ENCODE peak calls at places on chromosome 5, in eight cellular contexts. One of them, this sample, is unnamed.
A peak's percentile ranks its signal among the peaks of the same experiment; 100 is the strongest.

GRCh38 chr5:139806111-139806510 is 10.5 kb downstream of the PSD2 start:
- DNase-seq in left colon: no peak
- DNase-seq in fibroblast of the aortic adventitia: no peak
- DNase-seq in aorta: peak; percentile 5
- DNase-seq in NCI-H524: no peak
- DNase-seq in nephron progenitor cell: no peak
- DNase-seq in myocyte: no peak
- DNase-seq in NCI-H1048: no peak
- DNase-seq in this sample: no peak

GRCh38 chr5:16074358-16074757 is 105.2 kb downstream of the MARCHF11 start:
- DNase-seq in left colon: no peak
- DNase-seq in fibroblast of the aortic adventitia: no peak
- DNase-seq in aorta: no peak
- DNase-seq in NCI-H524: no peak
- DNase-seq in nephron progenitor cell: no peak
- DNase-seq in myocyte: no peak
- DNase-seq in NCI-H1048: no peak
- DNase-seq in this sample: no peak

GRCh38 chr5:80216753-80217596 is 38.9 kb downstream of the SERINC5 start:
- DNase-seq in left colon: peak; percentile 40
- DNase-seq in fibroblast of the aortic adventitia: peak; percentile 52
- DNase-seq in aorta: peak; percentile 88
- DNase-seq in NCI-H524: no peak
- DNase-seq in nephron progenitor cell: no peak
- DNase-seq in myocyte: peak; percentile 89
- DNase-seq in NCI-H1048: no peak
- DNase-seq in this sample: no peak

GRCh38 chr5:36900279-36900678 is 23.7 kb downstream of the NIPBL start:
- DNase-seq in left colon: no peak
- DNase-seq in fibroblast of the aortic adventitia: no peak
- DNase-seq in aorta: no peak
- DNase-seq in NCI-H524: no peak
- DNase-seq in nephron progenitor cell: no peak
- DNase-seq in myocyte: no peak
- DNase-seq in NCI-H1048: no peak
- DNase-seq in this sample: no peak

GRCh38 chr5:146440870-146441495 is 6.2 kb upstream of the TCERG1 start:
- DNase-seq in left colon: no peak
- DNase-seq in fibroblast of the aortic adventitia: peak; percentile 30
- DNase-seq in aorta: no peak
- DNase-seq in NCI-H524: no peak
- DNase-seq in nephron progenitor cell: no peak
- DNase-seq in myocyte: peak; percentile 56
- DNase-seq in NCI-H1048: no peak
- DNase-seq in this sample: no peak

GRCh38 chr5:95730011-95730700 is 980 bp upstream of the RHOBTB3 start:
- DNase-seq in left colon: no peak
- DNase-seq in fibroblast of the aortic adventitia: no peak
- DNase-seq in aorta: no peak
- DNase-seq in NCI-H524: no peak
- DNase-seq in nephron progenitor cell: no peak
- DNase-seq in myocyte: peak; percentile 55
- DNase-seq in NCI-H1048: no peak
- DNase-seq in this sample: no peak

GRCh38 chr5:139908749-139909148 is 113.1 kb downstream of the PSD2 start:
- DNase-seq in left colon: no peak
- DNase-seq in fibroblast of the aortic adventitia: peak; percentile 60
- DNase-seq in aorta: no peak
- DNase-seq in NCI-H524: no peak
- DNase-seq in nephron progenitor cell: no peak
- DNase-seq in myocyte: no peak
- DNase-seq in NCI-H1048: no peak
- DNase-seq in this sample: no peak

GRCh38 chr5:39475055-39475454 is 50.3 kb upstream of the DAB2 start:
- DNase-seq in left colon: no peak
- DNase-seq in fibroblast of the aortic adventitia: peak; percentile 71
- DNase-seq in aorta: peak; percentile 42
- DNase-seq in NCI-H524: no peak
- DNase-seq in nephron progenitor cell: no peak
- DNase-seq in myocyte: no peak
- DNase-seq in NCI-H1048: no peak
- DNase-seq in this sample: no peak

GRCh38 chr5:13987843-13988464 is 43.5 kb upstream of the DNAH5 start:
- DNase-seq in left colon: no peak
- DNase-seq in fibroblast of the aortic adventitia: peak; percentile 80
- DNase-seq in aorta: peak; percentile 58
- DNase-seq in NCI-H524: peak; percentile 81
- DNase-seq in nephron progenitor cell: peak; percentile 60
- DNase-seq in myocyte: peak; percentile 82
- DNase-seq in NCI-H1048: peak; percentile 21
- DNase-seq in this sample: peak; percentile 68

GRCh38 chr5:74636149-74636548 is 4.4 kb downstream of the ENC1 start:
- DNase-seq in left colon: no peak
- DNase-seq in fibroblast of the aortic adventitia: no peak
- DNase-seq in aorta: no peak
- DNase-seq in NCI-H524: no peak
- DNase-seq in nephron progenitor cell: no peak
- DNase-seq in myocyte: no peak
- DNase-seq in NCI-H1048: no peak
- DNase-seq in this sample: no peak

GRCh38 chr5:137858223-137858916 is 9.3 kb upstream of the MYOT start:
- DNase-seq in left colon: no peak
- DNase-seq in fibroblast of the aortic adventitia: peak; percentile 60
- DNase-seq in aorta: no peak
- DNase-seq in NCI-H524: no peak
- DNase-seq in nephron progenitor cell: no peak
- DNase-seq in myocyte: peak; percentile 80
- DNase-seq in NCI-H1048: no peak
- DNase-seq in this sample: no peak

GRCh38 chr5:157271740-157272271 is 5.9 kb downstream of the CYFIP2 start:
- DNase-seq in left colon: peak; percentile 65
- DNase-seq in fibroblast of the aortic adventitia: no peak
- DNase-seq in aorta: peak; percentile 61
- DNase-seq in NCI-H524: no peak
- DNase-seq in nephron progenitor cell: no peak
- DNase-seq in myocyte: no peak
- DNase-seq in NCI-H1048: no peak
- DNase-seq in this sample: no peak

GRCh38 chr5:53091304-53091703 is 18.3 kb downstream of the MOCS2 start:
- DNase-seq in left colon: no peak
- DNase-seq in fibroblast of the aortic adventitia: peak; percentile 72
- DNase-seq in aorta: no peak
- DNase-seq in NCI-H524: no peak
- DNase-seq in nephron progenitor cell: no peak
- DNase-seq in myocyte: peak; percentile 60
- DNase-seq in NCI-H1048: no peak
- DNase-seq in this sample: peak; percentile 64

GRCh38 chr5:109852371-109853160 is 162.8 kb downstream of the MAN2A1 start:
- DNase-seq in left colon: no peak
- DNase-seq in fibroblast of the aortic adventitia: peak; percentile 28
- DNase-seq in aorta: no peak
- DNase-seq in NCI-H524: no peak
- DNase-seq in nephron progenitor cell: no peak
- DNase-seq in myocyte: peak; percentile 34
- DNase-seq in NCI-H1048: no peak
- DNase-seq in this sample: peak; percentile 66

GRCh38 chr5:154485092-154485491 is 7.1 kb upstream of the HAND1 start:
- DNase-seq in left colon: no peak
- DNase-seq in fibroblast of the aortic adventitia: no peak
- DNase-seq in aorta: no peak
- DNase-seq in NCI-H524: no peak
- DNase-seq in nephron progenitor cell: no peak
- DNase-seq in myocyte: no peak
- DNase-seq in NCI-H1048: no peak
- DNase-seq in this sample: no peak

GRCh38 chr5:58462623-58463230 is 2.8 kb upstream of the PLK2 start:
- DNase-seq in left colon: no peak
- DNase-seq in fibroblast of the aortic adventitia: peak; percentile 85
- DNase-seq in aorta: no peak
- DNase-seq in NCI-H524: peak; percentile 10
- DNase-seq in nephron progenitor cell: peak; percentile 40
- DNase-seq in myocyte: peak; percentile 80
- DNase-seq in NCI-H1048: no peak
- DNase-seq in this sample: peak; percentile 74

GRCh38 chr5:160852049-160852448 is at the start of gene ATP10B:
- DNase-seq in left colon: no peak
- DNase-seq in fibroblast of the aortic adventitia: no peak
- DNase-seq in aorta: no peak
- DNase-seq in NCI-H524: peak; percentile 21
- DNase-seq in nephron progenitor cell: no peak
- DNase-seq in myocyte: no peak
- DNase-seq in NCI-H1048: no peak
- DNase-seq in this sample: no peak

GRCh38 chr5:88452820-88453219 is 184.2 kb upstream of the TMEM161B start:
- DNase-seq in left colon: no peak
- DNase-seq in fibroblast of the aortic adventitia: peak; percentile 4
- DNase-seq in aorta: no peak
- DNase-seq in NCI-H524: no peak
- DNase-seq in nephron progenitor cell: peak; percentile 33
- DNase-seq in myocyte: peak; percentile 13
- DNase-seq in NCI-H1048: no peak
- DNase-seq in this sample: peak; percentile 40

GRCh38 chr5:39783756-39784421 is 359.1 kb upstream of the DAB2 start:
- DNase-seq in left colon: no peak
- DNase-seq in fibroblast of the aortic adventitia: peak; percentile 39
- DNase-seq in aorta: no peak
- DNase-seq in NCI-H524: no peak
- DNase-seq in nephron progenitor cell: no peak
- DNase-seq in myocyte: peak; percentile 74
- DNase-seq in NCI-H1048: no peak
- DNase-seq in this sample: peak; percentile 15

GRCh38 chr5:150611026-150611425 is 29.4 kb upstream of the SYNPO start:
- DNase-seq in left colon: no peak
- DNase-seq in fibroblast of the aortic adventitia: no peak
- DNase-seq in aorta: no peak
- DNase-seq in NCI-H524: no peak
- DNase-seq in nephron progenitor cell: no peak
- DNase-seq in myocyte: no peak
- DNase-seq in NCI-H1048: no peak
- DNase-seq in this sample: no peak

GRCh38 chr5:38718874-38719391 is 126.9 kb upstream of the OSMR start:
- DNase-seq in left colon: no peak
- DNase-seq in fibroblast of the aortic adventitia: peak; percentile 49
- DNase-seq in aorta: no peak
- DNase-seq in NCI-H524: peak; percentile 89
- DNase-seq in nephron progenitor cell: no peak
- DNase-seq in myocyte: peak; percentile 29
- DNase-seq in NCI-H1048: no peak
- DNase-seq in this sample: no peak

GRCh38 chr5:181076920-181077319 is 36.9 kb downstream of the BTNL9 start:
- DNase-seq in left colon: no peak
- DNase-seq in fibroblast of the aortic adventitia: no peak
- DNase-seq in aorta: no peak
- DNase-seq in NCI-H524: no peak
- DNase-seq in nephron progenitor cell: no peak
- DNase-seq in myocyte: no peak
- DNase-seq in NCI-H1048: no peak
- DNase-seq in this sample: no peak

GRCh38 chr5:149175346-149176113 is 34.2 kb downstream of the ABLIM3 start:
- DNase-seq in left colon: no peak
- DNase-seq in fibroblast of the aortic adventitia: no peak
- DNase-seq in aorta: no peak
- DNase-seq in NCI-H524: no peak
- DNase-seq in nephron progenitor cell: no peak
- DNase-seq in myocyte: peak; percentile 17
- DNase-seq in NCI-H1048: no peak
- DNase-seq in this sample: no peak

GRCh38 chr5:10704949-10705621 is 55.9 kb downstream of the DAP start:
- DNase-seq in left colon: no peak
- DNase-seq in fibroblast of the aortic adventitia: peak; percentile 64
- DNase-seq in aorta: no peak
- DNase-seq in NCI-H524: no peak
- DNase-seq in nephron progenitor cell: no peak
- DNase-seq in myocyte: peak; percentile 89
- DNase-seq in NCI-H1048: no peak
- DNase-seq in this sample: peak; percentile 73

GRCh38 chr5:609506-609905 is 2.6 kb upstream of the CEP72 start:
- DNase-seq in left colon: peak; percentile 22
- DNase-seq in fibroblast of the aortic adventitia: no peak
- DNase-seq in aorta: no peak
- DNase-seq in NCI-H524: no peak
- DNase-seq in nephron progenitor cell: no peak
- DNase-seq in myocyte: no peak
- DNase-seq in NCI-H1048: no peak
- DNase-seq in this sample: no peak

GRCh38 chr5:150615141-150615699 is 25.2 kb upstream of the SYNPO start:
- DNase-seq in left colon: no peak
- DNase-seq in fibroblast of the aortic adventitia: peak; percentile 85
- DNase-seq in aorta: peak; percentile 84
- DNase-seq in NCI-H524: peak; percentile 93
- DNase-seq in nephron progenitor cell: no peak
- DNase-seq in myocyte: no peak
- DNase-seq in NCI-H1048: no peak
- DNase-seq in this sample: peak; percentile 55

GRCh38 chr5:104456122-104456521 is 893.5 kb upstream of the NUDT12 start:
- DNase-seq in left colon: no peak
- DNase-seq in fibroblast of the aortic adventitia: no peak
- DNase-seq in aorta: no peak
- DNase-seq in NCI-H524: peak; percentile 43
- DNase-seq in nephron progenitor cell: no peak
- DNase-seq in myocyte: peak; percentile 7
- DNase-seq in NCI-H1048: no peak
- DNase-seq in this sample: no peak

GRCh38 chr5:138936225-138936967 is 61.3 kb upstream of the LRRTM2 start:
- DNase-seq in left colon: no peak
- DNase-seq in fibroblast of the aortic adventitia: no peak
- DNase-seq in aorta: no peak
- DNase-seq in NCI-H524: no peak
- DNase-seq in nephron progenitor cell: no peak
- DNase-seq in myocyte: no peak
- DNase-seq in NCI-H1048: no peak
- DNase-seq in this sample: no peak

GRCh38 chr5:15452780-15453179 is 47.2 kb upstream of the FBXL7 start:
- DNase-seq in left colon: no peak
- DNase-seq in fibroblast of the aortic adventitia: peak; percentile 57
- DNase-seq in aorta: no peak
- DNase-seq in NCI-H524: no peak
- DNase-seq in nephron progenitor cell: no peak
- DNase-seq in myocyte: no peak
- DNase-seq in NCI-H1048: no peak
- DNase-seq in this sample: peak; percentile 49

GRCh38 chr5:166710275-166710674 is 1581.2 kb upstream of the WWC1 start:
- DNase-seq in left colon: no peak
- DNase-seq in fibroblast of the aortic adventitia: no peak
- DNase-seq in aorta: no peak
- DNase-seq in NCI-H524: no peak
- DNase-seq in nephron progenitor cell: no peak
- DNase-seq in myocyte: no peak
- DNase-seq in NCI-H1048: no peak
- DNase-seq in this sample: peak; percentile 5

This sample was measured in astrocyte of the spinal cord.